ENCODE peak calls at places on chromosomes 13 and 19, in four cellular contexts. U is stimulated activated naive CD4-positive, alpha-beta T cell; Z is NCI-H1092; M is iris pigment epithelial cell. D is an unnamed sample.
A peak's percentile ranks its signal among the peaks of the same experiment; 100 is the strongest.

GRCh38 chr19:19049406-19049805 is 14.4 kb upstream of the SLC25A42 start:
- DNase-seq in U (no peak), Z (no peak), M (peak; percentile 49), D (peak; percentile 41)

GRCh38 chr19:531009-531752 is 379 bp upstream of the CDC34 start:
- DNase-seq in U (peak; percentile 93), Z (peak; percentile 84), M (peak; percentile 76), D (peak; percentile 63)

GRCh38 chr19:33796164-33797100 is at the start of gene KCTD15:
- DNase-seq in U (no peak), Z (no peak), M (peak; percentile 59), D (peak; percentile 56)

GRCh38 chr19:49520705-49521319 is 7.0 kb upstream of the RCN3 start:
- DNase-seq in U (no peak), Z (no peak), M (no peak), D (peak; percentile 29)

GRCh38 chr19:42452590-42452989 is 9.8 kb upstream of the CXCL17 start:
- DNase-seq in U (no peak), Z (no peak), M (no peak), D (no peak)

GRCh38 chr13:77207943-77208342 is 119.0 kb downstream of the MYCBP2 start:
- DNase-seq in U (no peak), Z (no peak), M (peak; percentile 71), D (peak; percentile 37)

GRCh38 chr13:109779074-109779473 is 7.3 kb downstream of the IRS2 start:
- DNase-seq in U (peak; percentile 81), Z (no peak), M (no peak), D (no peak)

GRCh38 chr19:13574933-13575332 is 68.7 kb upstream of the CACNA1A start:
- DNase-seq in U (no peak), Z (no peak), M (peak; percentile 11), D (no peak)

GRCh38 chr13:44352202-44352601 is 21.4 kb upstream of the SERP2 start:
- DNase-seq in U (no peak), Z (no peak), M (no peak), D (no peak)

GRCh38 chr13:24557121-24557520 is 44.5 kb upstream of the PARP4 start:
- DNase-seq in U (no peak), Z (no peak), M (no peak), D (no peak)

GRCh38 chr13:41271456-41272285 is 8.3 kb upstream of the MTRF1 start:
- DNase-seq in U (peak; percentile 71), Z (no peak), M (no peak), D (no peak)

GRCh38 chr19:3343619-3344502 is 22.5 kb upstream of the NFIC start:
- DNase-seq in U (peak; percentile 22), Z (no peak), M (peak; percentile 84), D (peak; percentile 85)

GRCh38 chr19:29521291-29522075 is 4.3 kb upstream of the VSTM2B start:
- DNase-seq in U (no peak), Z (no peak), M (no peak), D (no peak)

GRCh38 chr19:19485161-19485997 is 30.0 kb downstream of the TSSK6 start:
- DNase-seq in U (no peak), Z (no peak), M (peak; percentile 58), D (peak; percentile 48)

GRCh38 chr19:49019242-49019932 is 2.5 kb upstream of the LHB start:
- DNase-seq in U (peak; percentile 46), Z (peak; percentile 10), M (peak; percentile 53), D (peak; percentile 23)

GRCh38 chr13:36819811-36820140 is 754 bp downstream of the RFXAP start:
- DNase-seq in U (peak; percentile 37), Z (peak; percentile 5), M (peak; percentile 47), D (peak; percentile 22)

GRCh38 chr13:21661097-21661496 is 9.8 kb upstream of the FGF9 start:
- DNase-seq in U (no peak), Z (no peak), M (no peak), D (no peak)

GRCh38 chr19:44356383-44357111 is at the start of gene ZNF112:
- DNase-seq in U (no peak), Z (peak; percentile 91), M (peak; percentile 94), D (peak; percentile 94)

GRCh38 chr13:95356916-95357315 is 55.7 kb upstream of the ABCC4 start:
- DNase-seq in U (no peak), Z (no peak), M (no peak), D (no peak)

GRCh38 chr19:2032296-2032941 is 16.9 kb upstream of the BTBD2 start:
- DNase-seq in U (peak; percentile 35), Z (peak; percentile 47), M (peak; percentile 84), D (peak; percentile 93)

GRCh38 chr19:13764101-13764807 is at the start of gene MRI1:
- DNase-seq in U (peak; percentile 38), Z (peak; percentile 65), M (peak; percentile 51), D (peak; percentile 68)

GRCh38 chr19:38878575-38879399 is 712 bp upstream of the RINL start:
- DNase-seq in U (no peak), Z (no peak), M (no peak), D (no peak)

GRCh38 chr19:35223856-35224505 is 4.6 kb downstream of the FAM187B start:
- DNase-seq in U (no peak), Z (no peak), M (no peak), D (no peak)

GRCh38 chr13:113046883-113047244 is 58.7 kb upstream of the F7 start:
- DNase-seq in U (no peak), Z (no peak), M (no peak), D (no peak)

GRCh38 chr19:35978832-35979365 is 16.1 kb upstream of the SDHAF1 start:
- DNase-seq in U (no peak), Z (no peak), M (no peak), D (no peak)

GRCh38 chr13:110445722-110446569 is 115.6 kb downstream of the RAB20 start:
- DNase-seq in U (no peak), Z (no peak), M (peak; percentile 65), D (peak; percentile 32)

GRCh38 chr19:29672319-29672932 is 7.2 kb downstream of the PLEKHF1 start:
- DNase-seq in U (no peak), Z (no peak), M (no peak), D (no peak)

GRCh38 chr19:30666301-30666803 is 294.2 kb downstream of the ZNF536 start:
- DNase-seq in U (peak; percentile 10), Z (no peak), M (peak; percentile 21), D (peak; percentile 2)

GRCh38 chr13:95385808-95386207 is 84.6 kb upstream of the ABCC4 start:
- DNase-seq in U (no peak), Z (no peak), M (no peak), D (no peak)